ENCODE peak calls at places on chromosomes 6 and 20, in eight cellular contexts. H is fibroblast of villous mesenchyme; Z is epithelial cell of proximal tubule; K is left ventricle myocardium inferior; J is anterior cingulate cortex; X is effector CD8-positive, alpha-beta T cell; D is osteoblast; O is NCI-H345. V is an unnamed sample.

GRCh38 chr6:108715832-108716231 is 132.4 kb upstream of the ARMC2 start:
- DNase-seq in J (no peak), X (no peak), H (no peak), O (no peak), K (no peak), Z (no peak), D (no peak), V (no peak)

GRCh38 chr6:168603234-168603633 is 162.2 kb downstream of the SMOC2 start:
- DNase-seq in K (no peak), Z (no peak), J (no peak), O (no peak), H (no peak), D (no peak), X (no peak), V (no peak)

GRCh38 chr20:63092660-63093215 is 86.0 kb upstream of the BHLHE23 start:
- DNase-seq in O (no peak), D (peak; percentile 82), X (no peak), J (no peak), Z (no peak), K (peak; percentile 2), H (no peak), V (no peak)

GRCh38 chr6:53437557-53438202 is 88.9 kb upstream of the ELOVL5 start:
- DNase-seq in X (no peak), Z (peak; percentile 52), K (no peak), H (peak; percentile 84), O (peak; percentile 27), D (no peak), J (no peak), V (peak; percentile 70)

GRCh38 chr20:1474817-1475603 is 8.4 kb upstream of the NSFL1C start:
- DNase-seq in K (no peak), Z (no peak), H (no peak), O (no peak), D (no peak), J (no peak), X (no peak), V (peak; percentile 53)

GRCh38 chr6:166588691-166589333 is 2.3 kb upstream of the RAMACL start:
- DNase-seq in H (peak; percentile 58), Z (no peak), X (no peak), K (no peak), O (no peak), D (no peak), J (no peak), V (peak; percentile 54)

GRCh38 chr20:57837208-57838035 is 127.6 kb upstream of the PMEPA1 start:
- DNase-seq in K (no peak), O (no peak), D (no peak), X (no peak), H (no peak), Z (no peak), J (no peak), V (no peak)

GRCh38 chr6:116500969-116501433 is 10.4 kb upstream of the CALHM5 start:
- DNase-seq in J (no peak), X (no peak), H (peak; percentile 6), Z (peak; percentile 9), K (no peak), D (no peak), O (no peak), V (peak; percentile 38)

GRCh38 chr6:166244353-166245045 is 63.7 kb downstream of the PRR18 start:
- DNase-seq in K (no peak), O (no peak), J (no peak), D (no peak), X (no peak), H (no peak), Z (no peak), V (no peak)

GRCh38 chr6:125277838-125278237 is 23.9 kb downstream of the HDDC2 start:
- DNase-seq in H (no peak), K (no peak), O (no peak), X (no peak), J (no peak), D (no peak), Z (no peak), V (no peak)

GRCh38 chr6:25279748-25280616 is 808 bp downstream of the CARMIL1 start:
- DNase-seq in X (no peak), O (peak; percentile 49), D (peak; percentile 68), J (no peak), Z (no peak), K (no peak), H (no peak), V (peak; percentile 89)